ENCODE peak calls at places on chromosomes 7 and 10, in ten cellular contexts. F is nucleus accumbens; J is HFF-Myc; P is body of pancreas; O is gastrocnemius medialis; E is mesothelial cell of epicardium; D is D341Med; R is lower leg skin; Z is central memory CD4-positive, alpha-beta T cell; L is GM20000. C is an unnamed sample.
A peak's percentile ranks its signal among the peaks of the same experiment; 100 is the strongest.

GRCh38 chr7:69585169-69585568 is 13.1 kb upstream of the AUTS2 start:
- DNase-seq in F (no peak), J (no peak), P (no peak), O (no peak), E (no peak), D (no peak), R (no peak), Z (no peak), L (no peak), C (no peak)

GRCh38 chr7:50560865-50561351 is 4.3 kb downstream of the DDC start:
- DNase-seq in F (no peak), J (no peak), P (peak; percentile 26), O (no peak), E (no peak), D (no peak), R (no peak), Z (no peak), L (no peak), C (no peak)

GRCh38 chr7:102439963-102440795 is 6.8 kb downstream of the ORAI2 start:
- DNase-seq in F (no peak), J (peak; percentile 47), P (peak; percentile 35), O (peak; percentile 87), E (no peak), D (peak; percentile 14), R (no peak), Z (no peak), L (no peak), C (no peak)

GRCh38 chr7:134255814-134256213 is 60.9 kb downstream of the SLC35B4 start:
- DNase-seq in F (no peak), J (no peak), P (no peak), O (no peak), E (no peak), D (peak; percentile 33), R (no peak), Z (no peak), L (no peak), C (no peak)

GRCh38 chr7:117827861-117828260 is 45.4 kb downstream of the CTTNBP2 start:
- DNase-seq in F (no peak), J (peak; percentile 39), P (no peak), O (no peak), E (no peak), D (no peak), R (no peak), Z (no peak), L (no peak), C (no peak)

GRCh38 chr10:123044391-123044790 is 35.6 kb downstream of the ACADSB start:
- DNase-seq in F (no peak), J (no peak), P (no peak), O (no peak), E (no peak), D (no peak), R (no peak), Z (no peak), L (no peak), C (no peak)

GRCh38 chr7:157890921-157891401 is 554.2 kb downstream of the DNAJB6 start:
- DNase-seq in F (no peak), J (no peak), P (no peak), O (no peak), E (no peak), D (no peak), R (no peak), Z (peak; percentile 9), L (no peak), C (peak; percentile 9)

GRCh38 chr7:129295015-129295423 is 70.2 kb downstream of the AHCYL2 start:
- DNase-seq in F (no peak), J (no peak), P (peak; percentile 11), O (peak; percentile 28), E (no peak), D (peak; percentile 66), R (no peak), Z (no peak), L (no peak), C (no peak)

GRCh38 chr7:47570649-47571050 is 11.3 kb downstream of the TNS3 start:
- DNase-seq in F (no peak), J (no peak), P (peak; percentile 78), O (peak; percentile 48), E (no peak), D (no peak), R (no peak), Z (no peak), L (no peak), C (peak; percentile 77)

GRCh38 chr10:5411941-5412276 is 448 bp upstream of the NET1 start:
- DNase-seq in F (no peak), J (no peak), P (no peak), O (no peak), E (no peak), D (no peak), R (no peak), Z (no peak), L (no peak), C (no peak)

GRCh38 chr7:25297231-25297630 is 68.9 kb upstream of the NPVF start:
- DNase-seq in F (no peak), J (no peak), P (no peak), O (no peak), E (no peak), D (no peak), R (no peak), Z (no peak), L (no peak), C (no peak)

GRCh38 chr7:64787295-64787694 is 6.9 kb upstream of the ZNF138 start:
- DNase-seq in F (no peak), J (no peak), P (no peak), O (no peak), E (no peak), D (no peak), R (no peak), Z (no peak), L (no peak), C (no peak)

GRCh38 chr10:6151087-6151977 is 51.4 kb upstream of the PFKFB3 start:
- DNase-seq in F (peak; percentile 60), J (no peak), P (peak; percentile 75), O (peak; percentile 63), E (no peak), D (no peak), R (peak; percentile 71), Z (peak; percentile 49), L (peak; percentile 80), C (peak; percentile 77)